ENCODE peak calls at places on chromosomes 12 and 14, in eight cellular contexts. S, O, K, R, B, A, G and E are unnamed samples.

GRCh38 chr12:63967358-63967757 is 122.9 kb downstream of the SRGAP1 start:
- DNase-seq in S (no peak), O (peak), K (no peak), R (no peak), B (no peak), A (no peak), G (no peak), E (peak)

GRCh38 chr12:101826766-101827368 is 3.9 kb downstream of the GNPTAB start:
- DNase-seq in S (no peak), O (no peak), K (peak), R (no peak), B (no peak), A (no peak), G (no peak), E (no peak)

GRCh38 chr12:21476949-21477348 is 24.5 kb downstream of the RECQL start:
- DNase-seq in S (no peak), O (peak), K (no peak), R (no peak), B (no peak), A (no peak), G (peak), E (peak)

GRCh38 chr14:39374846-39375245 is 57.4 kb downstream of the FBXO33 start:
- DNase-seq in S (peak), O (peak), K (no peak), R (no peak), B (no peak), A (no peak), G (no peak), E (no peak)

GRCh38 chr12:68557011-68557715 is 53.5 kb upstream of the RAP1B start:
- DNase-seq in S (no peak), O (peak), K (no peak), R (no peak), B (no peak), A (no peak), G (peak), E (no peak)

GRCh38 chr14:61355892-61356325 is 34.5 kb downstream of the PRKCH start:
- DNase-seq in S (no peak), O (peak), K (no peak), R (no peak), B (peak), A (no peak), G (peak), E (peak)

GRCh38 chr12:53064613-53065415 is 14.4 kb downstream of the SPRYD3 start:
- DNase-seq in S (no peak), O (no peak), K (no peak), R (peak), B (peak), A (no peak), G (no peak), E (no peak)

GRCh38 chr14:103699261-103699661 is 16.0 kb downstream of the XRCC3 start:
- DNase-seq in S (no peak), O (no peak), K (no peak), R (no peak), B (no peak), A (no peak), G (no peak), E (no peak)

GRCh38 chr12:12323606-12324005 is 26.4 kb downstream of the MANSC1 start:
- DNase-seq in S (no peak), O (peak), K (no peak), R (no peak), B (no peak), A (no peak), G (no peak), E (no peak)

GRCh38 chr12:100857971-100858370 is 63.4 kb downstream of the ANO4 start:
- DNase-seq in S (no peak), O (no peak), K (no peak), R (no peak), B (no peak), A (no peak), G (no peak), E (no peak)

GRCh38 chr14:72495668-72496067 is 398.2 kb downstream of the DPF3 start:
- DNase-seq in S (no peak), O (no peak), K (no peak), R (no peak), B (no peak), A (no peak), G (no peak), E (no peak)

GRCh38 chr14:90697577-90698206 is 118.5 kb downstream of the TTC7B start:
- DNase-seq in S (peak), O (peak), K (peak), R (peak), B (peak), A (peak), G (peak), E (peak)

GRCh38 chr12:125687820-125688219 is 622.6 kb downstream of the AACS start:
- DNase-seq in S (no peak), O (no peak), K (no peak), R (no peak), B (no peak), A (no peak), G (no peak), E (no peak)

GRCh38 chr14:96676161-96676560 is 121.0 kb upstream of the VRK1 start:
- DNase-seq in S (no peak), O (peak), K (no peak), R (no peak), B (no peak), A (no peak), G (no peak), E (no peak)

GRCh38 chr14:71688576-71688975 is 243.7 kb upstream of the RGS6 start:
- DNase-seq in S (no peak), O (no peak), K (no peak), R (no peak), B (no peak), A (no peak), G (no peak), E (no peak)

GRCh38 chr14:92850492-92850891 is 56.4 kb downstream of the GOLGA5 start:
- DNase-seq in S (no peak), O (peak), K (no peak), R (no peak), B (no peak), A (no peak), G (no peak), E (no peak)

GRCh38 chr12:50599366-50600095 is 94.7 kb downstream of the DIP2B start:
- DNase-seq in S (no peak), O (no peak), K (no peak), R (no peak), B (no peak), A (no peak), G (no peak), E (no peak)

GRCh38 chr12:93785262-93786010 is 108.3 kb downstream of the CRADD start:
- DNase-seq in S (peak), O (peak), K (peak), R (no peak), B (peak), A (no peak), G (peak), E (peak)

GRCh38 chr12:130770413-130771028 is 54.4 kb upstream of the RIMBP2 start:
- DNase-seq in S (no peak), O (no peak), K (no peak), R (no peak), B (no peak), A (no peak), G (no peak), E (no peak)

GRCh38 chr14:77230914-77231313 is 40.1 kb downstream of the NGB start:
- DNase-seq in S (no peak), O (no peak), K (no peak), R (no peak), B (no peak), A (no peak), G (no peak), E (no peak)

GRCh38 chr14:106879241-106879640 is 1352.9 kb downstream of the TMEM121 start:
- DNase-seq in S (no peak), O (peak), K (peak), R (no peak), B (no peak), A (peak), G (no peak), E (no peak)

GRCh38 chr14:50954811-50955372 is 10.6 kb upstream of the PYGL start:
- DNase-seq in S (no peak), O (peak), K (no peak), R (no peak), B (no peak), A (peak), G (no peak), E (peak)

GRCh38 chr14:101711041-101711861 is 50.3 kb upstream of the PPP2R5C start:
- DNase-seq in S (no peak), O (no peak), K (no peak), R (peak), B (no peak), A (no peak), G (no peak), E (no peak)

GRCh38 chr12:75305412-75306332 is 24.5 kb downstream of the CAPS2 start:
- DNase-seq in S (no peak), O (no peak), K (no peak), R (no peak), B (no peak), A (no peak), G (no peak), E (no peak)

GRCh38 chr14:52692248-52692962 is 3.0 kb downstream of the ERO1A start:
- DNase-seq in S (peak), O (no peak), K (peak), R (no peak), B (no peak), A (no peak), G (peak), E (peak)

GRCh38 chr14:70188292-70188607 is 501 bp downstream of the SLC8A3 start:
- DNase-seq in S (no peak), O (peak), K (peak), R (no peak), B (no peak), A (peak), G (no peak), E (no peak)

GRCh38 chr14:79544671-79545070 is 666.6 kb downstream of the DIO2 start:
- DNase-seq in S (no peak), O (peak), K (no peak), R (no peak), B (no peak), A (no peak), G (peak), E (no peak)

GRCh38 chr12:106329231-106329985 is 26.9 kb downstream of the TCP11L2 start:
- DNase-seq in S (no peak), O (peak), K (no peak), R (no peak), B (no peak), A (no peak), G (no peak), E (no peak)

GRCh38 chr12:20342111-20342510 is 26.2 kb upstream of the PDE3A start:
- DNase-seq in S (no peak), O (peak), K (no peak), R (no peak), B (no peak), A (no peak), G (peak), E (no peak)

GRCh38 chr12:28578833-28579252 is 388.6 kb downstream of the CCDC91 start:
- DNase-seq in S (no peak), O (no peak), K (no peak), R (no peak), B (no peak), A (no peak), G (peak), E (no peak)

GRCh38 chr14:100308112-100308792 is 2.0 kb upstream of the SLC25A29 start:
- DNase-seq in S (no peak), O (no peak), K (no peak), R (no peak), B (no peak), A (no peak), G (no peak), E (no peak)

GRCh38 chr14:53596845-53597525 is 359.6 kb downstream of the BMP4 start:
- DNase-seq in S (no peak), O (no peak), K (no peak), R (no peak), B (no peak), A (no peak), G (no peak), E (no peak)

GRCh38 chr12:76533331-76533730 is 26.2 kb downstream of the OSBPL8 start:
- DNase-seq in S (no peak), O (no peak), K (no peak), R (no peak), B (no peak), A (no peak), G (no peak), E (no peak)